ENCODE peak calls at places on chromosome 17, in seven cellular contexts. X is psoas muscle; U is stimulated activated naive CD8-positive, alpha-beta T cell treated with anti-CD3 and anti-CD28 coated beads, Interleukin-15, Interleukin-2, amounts not matched to agents 100 U/mL and 50 U/mL, for 24 hours; M is ELF-1; V is ACHN; E is GM04504; Z is erythroblast. T is an unnamed sample.

GRCh38 chr17:39194985-39195524 is 2.4 kb downstream of the CACNB1 start:
- DNase-seq in V (no peak), M (peak), U (no peak), X (no peak), Z (no peak), E (no peak), T (no peak)

GRCh38 chr17:12859520-12859919 is 70.2 kb downstream of the ARHGAP44 start:
- DNase-seq in U (no peak), V (no peak), M (no peak), Z (no peak), E (no peak), X (no peak), T (no peak)

GRCh38 chr17:50423553-50424159 is 2.4 kb upstream of the ACSF2 start:
- DNase-seq in V (peak), E (peak), U (no peak), X (no peak), M (peak), Z (peak), T (no peak)

GRCh38 chr17:7849185-7850117 is 5.4 kb upstream of the TMEM88 start:
- DNase-seq in V (no peak), Z (no peak), U (no peak), E (no peak), X (peak), M (no peak), T (no peak)

GRCh38 chr17:81549031-81549557 is 3.1 kb downstream of the FAAP100 start:
- DNase-seq in E (no peak), M (no peak), X (peak), U (no peak), Z (no peak), V (no peak), T (no peak)

GRCh38 chr17:19766016-19766415 is 17.9 kb upstream of the ALDH3A1 start:
- DNase-seq in U (no peak), E (no peak), M (no peak), V (no peak), X (no peak), Z (no peak), T (no peak)

GRCh38 chr17:8711291-8711690 is 33.3 kb downstream of the CCDC42 start:
- DNase-seq in V (no peak), E (no peak), X (no peak), Z (no peak), U (no peak), M (no peak), T (no peak)

GRCh38 chr17:76458580-76459490 is 5.9 kb upstream of the UBE2O start:
- DNase-seq in X (no peak), E (no peak), U (no peak), Z (peak), V (peak), M (peak), T (peak)

GRCh38 chr17:65027305-65027704 is 29.2 kb downstream of the GNA13 start:
- DNase-seq in U (peak), V (peak), E (no peak), Z (peak), X (no peak), M (peak), T (no peak)

GRCh38 chr17:46003907-46004748 is 5.1 kb downstream of the STH start:
- DNase-seq in U (no peak), Z (no peak), V (no peak), E (no peak), X (peak), M (no peak), T (no peak)

GRCh38 chr17:71320009-71320796 is 800.6 kb upstream of the SOX9 start:
- DNase-seq in X (no peak), V (no peak), Z (no peak), E (no peak), U (no peak), M (no peak), T (no peak)

GRCh38 chr17:19287651-19288050 is 50.5 kb downstream of the EPN2 start:
- DNase-seq in U (no peak), Z (no peak), M (no peak), E (no peak), X (no peak), V (no peak), T (no peak)

GRCh38 chr17:57114085-57114673 is 29.1 kb downstream of the AKAP1 start:
- DNase-seq in X (peak), V (peak), E (no peak), Z (peak), U (peak), M (peak), T (no peak)

GRCh38 chr17:44978807-44979206 is 10.7 kb upstream of the C1QL1 start:
- DNase-seq in U (no peak), X (no peak), M (no peak), E (no peak), V (no peak), Z (no peak), T (no peak)

GRCh38 chr17:57761887-57762286 is 16.8 kb upstream of the CCDC182 start:
- DNase-seq in U (no peak), X (no peak), V (no peak), M (peak), E (no peak), Z (no peak), T (no peak)

GRCh38 chr17:74461646-74462045 is 4.8 kb upstream of the CD300A start:
- DNase-seq in E (no peak), U (no peak), M (no peak), X (no peak), Z (no peak), V (no peak), T (no peak)

GRCh38 chr17:57868007-57868774 is 18.3 kb upstream of the MRPS23 start:
- DNase-seq in Z (peak), V (peak), X (peak), E (peak), M (peak), U (peak), T (peak)

GRCh38 chr17:18257268-18257681 is 1.3 kb downstream of the FLII start:
- DNase-seq in Z (no peak), M (peak), V (peak), E (no peak), X (no peak), U (peak), T (no peak)

GRCh38 chr17:46979023-46979870 is at the start of gene RPRML:
- DNase-seq in Z (peak), E (no peak), V (peak), U (peak), X (peak), M (peak), T (peak)

GRCh38 chr17:17445925-17446665 is 30.7 kb upstream of the MED9 start:
- DNase-seq in U (no peak), V (peak), E (peak), M (no peak), Z (no peak), X (peak), T (no peak)

GRCh38 chr17:46881015-46881414 is 29.6 kb downstream of the WNT9B start:
- DNase-seq in E (no peak), V (no peak), M (no peak), X (no peak), Z (no peak), U (no peak), T (no peak)

GRCh38 chr17:62599964-62600657 is 27.4 kb upstream of the MRC2 start:
- DNase-seq in X (no peak), V (no peak), M (no peak), U (no peak), E (no peak), Z (no peak), T (no peak)

GRCh38 chr17:78939615-78940014 is 14.4 kb upstream of the TIMP2 start:
- DNase-seq in X (no peak), M (no peak), V (no peak), E (no peak), U (no peak), Z (no peak), T (no peak)

GRCh38 chr17:82230627-82231311 is 1.9 kb downstream of the SLC16A3 start:
- DNase-seq in Z (peak), M (peak), V (no peak), X (peak), E (no peak), U (peak), T (peak)

GRCh38 chr17:5225668-5226457 is 8.8 kb downstream of the SCIMP start:
- DNase-seq in E (no peak), Z (no peak), M (no peak), V (no peak), U (no peak), X (no peak), T (peak)

GRCh38 chr17:29005936-29006438 is at the start of gene SEZ6:
- DNase-seq in X (peak), E (peak), Z (peak), V (peak), U (peak), M (peak), T (peak)

GRCh38 chr17:32227910-32228309 is 37.7 kb upstream of the RHBDL3 start:
- DNase-seq in X (no peak), M (peak), U (no peak), Z (no peak), V (no peak), E (no peak), T (no peak)

GRCh38 chr17:20116683-20117309 is 107.6 kb downstream of the SPECC1 start:
- DNase-seq in Z (peak), M (peak), V (peak), E (peak), U (peak), X (no peak), T (no peak)

GRCh38 chr17:40061532-40062038 is 1.2 kb upstream of the THRA start:
- DNase-seq in X (no peak), V (no peak), U (no peak), E (no peak), M (no peak), Z (no peak), T (no peak)

T was measured in heart left ventricle.